ENCODE peak calls at places on chromosome 7, in five cellular contexts. R is stimulated activated CD4-positive, alpha-beta T cell treated with anti-CD3 and anti-CD28 coated beads, TNF-alpha, amount 100 ng/mL, for 1 hour; G is BE2C; T is cardiac muscle cell; U is colonic mucosa. L is an unnamed sample.

GRCh38 chr7:5420841-5421625 is 2.6 kb downstream of the TNRC18 start:
- DNase-seq in G (no peak), R (peak; percentile 4), U (peak; percentile 33), T (peak; percentile 27), L (no peak)

GRCh38 chr7:1349351-1349761 is 109.9 kb downstream of the MICALL2 start:
- DNase-seq in R (no peak), T (no peak), U (no peak), G (no peak), L (no peak)

GRCh38 chr7:39952378-39952777 is 2.3 kb downstream of the CDK13 start:
- DNase-seq in T (no peak), U (no peak), G (no peak), R (no peak), L (no peak)

GRCh38 chr7:23600251-23600650 is 3.1 kb downstream of the CCDC126 start:
- DNase-seq in G (no peak), T (no peak), R (no peak), U (no peak), L (no peak)

GRCh38 chr7:30206466-30206865 is 71.7 kb downstream of the MTURN start:
- DNase-seq in T (no peak), U (no peak), R (no peak), G (no peak), L (no peak)

GRCh38 chr7:84524714-84525694 is 330.4 kb upstream of the SEMA3A start:
- DNase-seq in G (no peak), T (no peak), U (no peak), R (no peak), L (no peak)

GRCh38 chr7:42883950-42884349 is 27.9 kb downstream of the C7orf25 start:
- DNase-seq in T (no peak), R (no peak), G (peak; percentile 71), U (no peak), L (no peak)

GRCh38 chr7:4951903-4952636 is 6.9 kb downstream of the MMD2 start:
- DNase-seq in G (no peak), R (no peak), T (peak; percentile 61), U (no peak), L (no peak)

GRCh38 chr7:142012825-142013506 is 17.3 kb downstream of the MGAM start:
- DNase-seq in T (no peak), U (no peak), R (no peak), G (no peak), L (no peak)

L was measured in activated T-helper 1 cell treated with anti-CD3 and anti-CD28 coated beads, Interleukin-12 subunit alpha, Interleukin-12 subunit beta, Interleukin-2, Interleukin-4 antibody, amounts not matched to agents 30 ng/mL and 10 ng/mL and 1 ng/mL, durations not matched to agents 14 hours and 24 hours and 36 hours.